ENCODE peak calls at places on chromosomes 4 and X, in seven cellular contexts. U, Y, S, H, R, C and N are unnamed samples.

GRCh38 chr4:21476753-21477152 is 471.8 kb downstream of the KCNIP4 start:
- DNase-seq in U (peak), Y (no peak), S (peak), H (no peak), R (peak), C (peak), N (no peak)

GRCh38 chr4:1981251-1982055 is 27.3 kb downstream of the NELFA start:
- DNase-seq in U (no peak), Y (no peak), S (no peak), H (no peak), R (no peak), C (no peak), N (no peak)

GRCh38 chr4:100311181-100311580 is 120.9 kb upstream of the DDIT4L start:
- DNase-seq in U (no peak), Y (no peak), S (no peak), H (no peak), R (peak), C (no peak), N (peak)

GRCh38 chrX:15838017-15838416 is 16.6 kb downstream of the AP1S2 start:
- DNase-seq in U (no peak), Y (no peak), S (peak), H (no peak), R (no peak), C (peak), N (no peak)

GRCh38 chr4:150248181-150248580 is 169.9 kb downstream of the DCLK2 start:
- DNase-seq in U (no peak), Y (no peak), S (no peak), H (no peak), R (no peak), C (no peak), N (no peak)

GRCh38 chr4:24105183-24106039 is 215.6 kb upstream of the PPARGC1A start:
- DNase-seq in U (peak), Y (no peak), S (no peak), H (no peak), R (peak), C (no peak), N (peak)

GRCh38 chrX:153868576-153869472 is 17.1 kb downstream of the L1CAM start:
- DNase-seq in U (no peak), Y (no peak), S (no peak), H (peak), R (no peak), C (no peak), N (no peak)

GRCh38 chr4:84750260-84750955 is 167.5 kb downstream of the CDS1 start:
- DNase-seq in U (peak), Y (no peak), S (peak), H (no peak), R (peak), C (no peak), N (peak)

GRCh38 chrX:123803331-123803983 is 56.4 kb upstream of the XIAP start:
- DNase-seq in U (peak), Y (peak), S (peak), H (no peak), R (peak), C (no peak), N (peak)

GRCh38 chr4:69907151-69907550 is 23.7 kb upstream of the CSN1S1 start:
- DNase-seq in U (peak), Y (no peak), S (no peak), H (no peak), R (peak), C (no peak), N (no peak)

GRCh38 chr4:182825786-182826185 is 91.4 kb downstream of the DCTD start:
- DNase-seq in U (no peak), Y (no peak), S (no peak), H (no peak), R (no peak), C (no peak), N (no peak)

DNA sequence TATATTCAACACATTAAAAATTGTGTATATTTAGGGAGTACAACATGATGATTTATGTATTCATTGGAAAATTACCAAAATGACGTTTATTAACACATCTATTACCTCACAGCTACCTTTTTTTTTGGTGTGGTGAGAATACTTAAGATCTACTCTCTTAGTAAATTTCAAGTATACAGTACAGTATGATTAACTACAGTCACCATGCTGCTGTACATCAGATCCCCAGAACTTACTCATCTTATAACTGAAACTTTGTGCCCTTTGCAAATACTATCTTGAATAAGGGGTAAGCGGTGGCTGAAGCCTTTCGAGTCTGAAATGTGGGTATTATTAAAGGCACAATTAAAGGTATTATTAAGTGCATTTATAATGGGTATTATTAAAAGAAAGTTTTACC is 976 bp downstream of the PHKA1 start:
- DNase-seq in U (no peak), Y (no peak), S (no peak), H (no peak), R (no peak), C (no peak), N (no peak)
- TF ChIP-seq CTCF in U (no peak), Y (no peak), S (no peak), H (no peak), R (no peak), C (no peak), N (no peak)

GRCh38 chrX:149045645-149046210 is 459.4 kb downstream of the IDS start:
- DNase-seq in U (no peak), Y (no peak), S (no peak), H (no peak), R (no peak), C (no peak), N (no peak)
- TF ChIP-seq CTCF in U (no peak), Y (no peak), S (no peak), H (no peak), R (no peak), C (no peak), N (no peak)

DNA sequence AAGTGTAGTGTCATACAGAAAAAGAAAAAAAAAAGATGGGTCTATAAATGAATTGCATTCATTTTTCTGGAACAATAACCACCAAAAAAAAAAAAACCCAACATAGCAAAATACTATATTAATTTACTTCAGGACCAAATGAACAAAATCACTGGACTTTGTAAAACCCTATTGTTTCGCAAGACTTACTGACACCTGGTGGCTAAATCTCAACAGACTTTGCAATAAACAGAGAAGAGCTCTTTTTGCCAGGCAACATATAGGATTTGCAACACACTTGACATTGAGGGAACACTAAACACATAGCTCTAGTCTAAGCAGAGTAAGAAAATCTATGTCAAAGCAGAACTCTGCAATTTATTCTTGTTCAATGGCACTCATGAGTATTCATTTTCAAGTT is 990.2 kb downstream of the STPG2 start:
- DNase-seq in U (peak), Y (no peak), S (no peak), H (no peak), R (peak), C (no peak), N (no peak)
- TF ChIP-seq CTCF in U (peak), Y (no peak), S (no peak), H (peak), R (peak), C (peak), N (peak)

GRCh38 chr4:127809173-127809800 is 27.2 kb downstream of the HSPA4L start:
- DNase-seq in U (no peak), Y (no peak), S (no peak), H (no peak), R (peak), C (no peak), N (peak)
- TF ChIP-seq CTCF in U (peak), Y (no peak), S (no peak), H (no peak), R (peak), C (no peak), N (peak)